ENCODE peak calls at places on chromosomes 13 and 19, in four cellular contexts. J is mammary epithelial cell, P is fibroblast of lung, V is astrocyte. E is an unnamed sample. For H3K4me1, the result is how much of the 10 kb centered on the place peaks cover.

GRCh38 chr19:4175669-4175931 is 6.8 kb downstream of the SIRT6 start:
- DNase-seq in P (no peak), J (no peak), V (no peak), E (no peak)

GRCh38 chr13:47256618-47257017 is 359.8 kb upstream of the HTR2A start:
- DNase-seq in J (peak), P (peak), V (peak), E (no peak)

GRCh38 chr19:56350416-56351045 is 35.9 kb upstream of the ZSCAN5A start:
- DNase-seq in V (peak), J (peak), P (peak), E (peak)

GRCh38 chr19:18057557-18057956 is 29.2 kb downstream of the IL12RB1 start:
- DNase-seq in V (no peak), P (peak), J (no peak), E (no peak)

GRCh38 chr19:52007805-52008557 is at the start of gene ZNF615:
- DNase-seq in V (peak), P (peak), J (peak), E (peak)

GRCh38 chr19:543912-544608 is at the start of gene GZMM:
- DNase-seq in V (no peak), P (no peak), J (no peak), E (no peak)

GRCh38 chr13:108176685-108177274 is 38.6 kb downstream of the LIG4 start:
- DNase-seq in V (no peak), J (peak), P (peak), E (no peak)

GRCh38 chr13:108408670-108409069 is 139.2 kb downstream of the TNFSF13B start:
- DNase-seq in J (no peak), V (no peak), P (no peak), E (no peak)

GRCh38 chr19:14410775-14411134 is 8.4 kb downstream of the DDX39A start:
- DNase-seq in J (no peak), V (no peak), P (no peak), E (no peak)

GRCh38 chr19:1854542-1855039 is 6.3 kb upstream of the REXO1 start:
- DNase-seq in P (no peak), J (no peak), V (no peak), E (no peak)

GRCh38 chr19:45478454-45479238 is 10.8 kb downstream of the FOSB start:
- DNase-seq in J (peak), P (peak), V (peak), E (peak)

GRCh38 chr19:28519950-28520861 is 692.7 kb downstream of the UQCRFS1 start:
- DNase-seq in V (peak), P (no peak), J (no peak), E (no peak)

GRCh38 chr19:45455707-45456499 is 11.9 kb upstream of the FOSB start:
- DNase-seq in J (peak), P (peak), V (peak), E (no peak)

GRCh38 chr13:21060063-21060826 is 1.1 kb downstream of the LATS2 start:
- DNase-seq in J (peak), V (peak), P (no peak), E (no peak)

GRCh38 chr13:100630564-100630963 is 42.0 kb upstream of the GGACT start:
- DNase-seq in V (no peak), J (no peak), P (no peak), E (no peak)

GRCh38 chr19:16038196-16038695 is 38.0 kb upstream of the TPM4 start:
- DNase-seq in V (no peak), J (no peak), P (no peak), E (no peak)

GRCh38 chr19:40612831-40613668 is 11.9 kb downstream of the LTBP4 start:
- DNase-seq in V (no peak), P (no peak), J (no peak), E (peak)

GRCh38 chr13:24212674-24213073 is 52.2 kb downstream of the SPATA13 start:
- DNase-seq in J (no peak), P (no peak), V (no peak), E (no peak)

GRCh38 chr13:76331948-76332712 is 554.1 kb downstream of the KCTD12 start:
- DNase-seq in V (peak), J (no peak), P (peak), E (peak)

GRCh38 chr19:15613338-15613737 is 1.7 kb upstream of the CYP4F8 start:
- DNase-seq in V (no peak), J (no peak), P (no peak), E (no peak)

GRCh38 chr19:29953352-29954247 is 11.6 kb downstream of the URI1 start:
- DNase-seq in J (no peak), V (no peak), P (peak), E (no peak)

GRCh38 chr19:44718441-44719261 is 19.7 kb downstream of the CEACAM16 start:
- DNase-seq in J (no peak), P (peak), V (peak), E (no peak)

GRCh38 chr19:18060472-18060871 is 26.3 kb downstream of the IL12RB1 start:
- DNase-seq in J (no peak), P (no peak), V (no peak), E (no peak)

GRCh38 chr19:1590641-1591397 is 1.8 kb downstream of the MBD3 start:
- DNase-seq in V (no peak), J (no peak), P (peak), E (peak)

GRCh38 chr19:48490980-48491792 is 20.4 kb downstream of the LMTK3 start:
- DNase-seq in J (peak), P (no peak), V (no peak), E (peak)

GRCh38 chr19:45817010-45817724 is 2.1 kb upstream of the RSPH6A start:
- DNase-seq in P (peak), V (peak), J (peak), E (peak)

GRCh38 chr13:51673165-51673564 is 88.9 kb downstream of the WDFY2 start:
- DNase-seq in V (no peak), P (no peak), J (no peak), E (no peak)

GRCh38 chr19:10699650-10700335 is 1.4 kb upstream of the QTRT1 start:
- DNase-seq in V (peak), J (peak), P (peak), E (peak)

GRCh38 chr19:55440411-55441105 is 2.5 kb downstream of the SHISA7 start:
- DNase-seq in P (no peak), J (no peak), V (no peak), E (no peak)

GRCh38 chr13:85074543-85075313 is 724.5 kb downstream of the SLITRK6 start:
- DNase-seq in V (no peak), J (peak), P (no peak), E (no peak)

GRCh38 chr19:39144487-39145071 is 19.0 kb downstream of the PAK4 start:
- DNase-seq in P (peak), J (no peak), V (peak), E (no peak)

GRCh38 chr13:43884221-43884620 is 4.5 kb downstream of the LACC1 start:
- DNase-seq in J (no peak), P (no peak), V (no peak), E (no peak)

GRCh38 chr13:47594833-47595232 is 406.2 kb downstream of the SUCLA2 start:
- DNase-seq in P (peak), J (peak), V (no peak), E (no peak)

GRCh38 chr19:17806945-17807344 is 12.0 kb downstream of the B3GNT3 start:
- DNase-seq in J (no peak), P (no peak), V (no peak), E (no peak)

GRCh38 chr19:17796013-17796837 is 1.3 kb downstream of the B3GNT3 start:
- DNase-seq in J (peak), P (no peak), V (no peak), E (no peak)

GRCh38 chr19:33248954-33249613 is 23.4 kb upstream of the SLC7A10 start:
- DNase-seq in J (no peak), P (no peak), V (no peak), E (no peak)

GRCh38 chr13:98327326-98328314 is 150.6 kb upstream of the RNF113B start:
- DNase-seq in V (peak), P (peak), J (no peak), E (no peak)

GRCh38 chr13:104006625-104007061 is 940.4 kb upstream of the SLC10A2 start:
- DNase-seq in P (peak), J (no peak), V (peak), E (no peak)

GRCh38 chr13:98909016-98909415 is 68.8 kb downstream of the DOCK9 start:
- DNase-seq in P (no peak), J (peak), V (no peak), E (no peak)

GRCh38 chr13:79289557-79289956 is 116.5 kb downstream of the RBM26 start:
- DNase-seq in V (no peak), P (no peak), J (no peak), E (no peak)
- H3K4me1 ChIP-seq in V (under half), P (under half), J (under half), E (under half)

GRCh38 chr13:33017410-33017929 is 1.2 kb downstream of the KL start:
- DNase-seq in J (peak), V (peak), P (peak), E (peak)
- TF ChIP-seq EZH2 in J (peak), V (no peak), P (no peak), E (no peak)

DNA sequence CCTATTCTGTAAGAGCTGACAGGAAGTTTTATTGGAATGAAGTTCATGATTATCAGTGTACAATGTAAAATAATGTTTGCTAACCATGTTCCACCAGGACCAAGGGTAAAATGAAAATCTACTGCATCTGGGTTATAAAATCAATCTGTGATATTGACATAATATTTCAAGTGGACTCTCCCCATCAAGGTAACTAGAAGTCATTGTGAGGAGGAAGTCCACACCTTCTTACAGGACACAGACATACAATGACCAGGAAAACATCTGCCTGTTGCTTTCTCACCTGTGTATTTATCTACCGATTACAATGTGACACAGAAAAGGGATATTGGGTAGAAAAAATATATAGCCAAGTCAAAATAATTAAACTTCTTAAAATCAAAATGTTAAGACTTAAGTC is 140.7 kb upstream of the RFC3 start:
- DNase-seq in P (no peak), J (no peak), V (no peak), E (no peak)
- H3K9ac ChIP-seq in P (no peak), J (no peak), V (no peak), E (no peak)

DNA sequence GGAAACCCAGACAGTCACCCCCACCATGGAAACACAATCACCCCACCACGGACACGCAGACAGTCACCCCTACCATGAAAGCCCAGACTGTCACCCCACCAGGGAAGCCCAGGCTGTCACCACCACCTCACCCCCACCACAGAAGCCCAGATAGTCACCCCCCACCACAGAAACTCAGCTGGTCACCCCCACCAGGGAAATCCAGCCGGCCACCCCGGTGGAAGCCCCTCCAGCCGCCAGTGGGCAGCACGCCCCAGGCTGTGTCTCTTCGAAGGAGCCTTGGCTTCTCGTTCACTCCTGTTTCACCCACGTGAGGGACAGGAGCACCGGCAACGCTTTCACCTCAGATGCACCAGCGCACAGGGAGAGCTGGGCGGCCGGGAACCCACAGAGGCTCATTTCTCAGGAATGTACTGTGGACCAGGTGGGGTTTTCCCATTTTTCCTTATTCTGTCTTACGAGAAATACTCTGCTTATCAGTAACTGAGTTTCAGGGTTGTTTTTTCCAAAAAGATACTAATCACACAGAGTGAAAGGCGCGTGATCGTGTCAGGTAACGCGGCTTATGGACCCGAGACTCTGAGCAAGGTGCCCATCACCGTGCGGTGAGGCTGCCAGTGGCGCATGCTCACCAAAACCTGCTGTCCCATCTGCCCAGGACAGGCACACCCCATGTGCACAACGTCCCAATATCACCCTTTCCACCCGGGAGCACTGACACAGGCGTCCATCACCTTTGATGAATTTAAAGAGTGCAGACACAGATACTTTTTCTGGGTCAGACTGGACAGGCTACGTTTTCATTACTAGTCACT is 28.0 kb downstream of the CARS2 start:
- DNase-seq in P (no peak), J (no peak), V (peak), E (no peak)
- H3K4me1 ChIP-seq in P (under half), J (under half), V (under half), E (under half)